ENCODE peak calls at places on chromosomes 4 and X, in five cellular contexts. W is OCI-LY7, M is esophagus muscularis mucosa, S is lung, H is SJSA1. U is an unnamed sample.
A peak's percentile ranks its signal among the peaks of the same experiment; 100 is the strongest.

GRCh38 chr4:74752798-74753197 is 41.5 kb downstream of the BTC start:
- DNase-seq in M (no peak), W (no peak), S (no peak), H (no peak), U (no peak)

GRCh38 chrX:19799319-19800182 is 87.8 kb downstream of the SH3KBP1 start:
- DNase-seq in M (no peak), W (peak; percentile 61), H (no peak), S (no peak), U (no peak)

GRCh38 chr4:181821039-181822004 is 421.9 kb upstream of the TENM3 start:
- DNase-seq in H (no peak), W (no peak), M (no peak), S (no peak), U (peak; percentile 22)

GRCh38 chr4:169612869-169613859 is 781 bp upstream of the NEK1 start:
- DNase-seq in M (peak; percentile 92), H (peak; percentile 67), S (peak; percentile 74), W (peak; percentile 82), U (peak; percentile 88)

GRCh38 chr4:110020139-110020538 is 107.5 kb downstream of the EGF start:
- DNase-seq in W (no peak), H (no peak), M (peak; percentile 45), S (no peak), U (peak; percentile 65)

GRCh38 chrX:101408530-101408836 is 461 bp downstream of the HNRNPH2 start:
- DNase-seq in S (no peak), W (no peak), M (no peak), H (no peak), U (no peak)

GRCh38 chr4:6773106-6773505 is 9.4 kb upstream of the KIAA0232 start:
- DNase-seq in S (no peak), W (no peak), H (no peak), M (no peak), U (no peak)

GRCh38 chrX:56728752-56729151 is 291 bp upstream of the NBDY start:
- DNase-seq in S (no peak), H (no peak), M (no peak), W (peak; percentile 43), U (peak; percentile 71)

GRCh38 chr4:15956179-15956850 is 6.7 kb downstream of the FGFBP2 start:
- DNase-seq in H (peak; percentile 63), S (peak; percentile 89), W (peak; percentile 82), M (no peak), U (peak; percentile 51)

GRCh38 chrX:100296183-100296753 is 113.8 kb downstream of the PCDH19 start:
- DNase-seq in W (no peak), S (no peak), H (no peak), M (no peak), U (no peak)

GRCh38 chrX:69277961-69278795 is 112.9 kb upstream of the PJA1 start:
- DNase-seq in S (no peak), M (no peak), H (no peak), W (no peak), U (peak; percentile 93)

GRCh38 chr4:142700521-142700920 is 145.6 kb downstream of the INPP4B start:
- DNase-seq in M (no peak), W (no peak), S (no peak), H (no peak), U (no peak)

GRCh38 chrX:140165849-140166248 is 200.5 kb upstream of the CXorf66 start:
- DNase-seq in H (no peak), W (no peak), S (no peak), M (no peak), U (no peak)

GRCh38 chr4:1250527-1250812 is 1.5 kb upstream of the CTBP1 start:
- DNase-seq in S (no peak), W (no peak), H (no peak), M (no peak), U (no peak)

GRCh38 chr4:125432078-125432477 is 117.3 kb downstream of the FAT4 start:
- DNase-seq in M (no peak), S (no peak), W (no peak), H (no peak), U (peak; percentile 13)

GRCh38 chr4:94690851-94691254 is 66.9 kb upstream of the BMPR1B start:
- DNase-seq in M (no peak), S (no peak), W (no peak), H (no peak), U (no peak)

GRCh38 chr4:143251781-143252180 is 67.1 kb downstream of the USP38 start:
- DNase-seq in M (no peak), W (no peak), H (no peak), S (no peak), U (no peak)

GRCh38 chr4:23648846-23649596 is 240.8 kb downstream of the PPARGC1A start:
- DNase-seq in M (no peak), H (no peak), S (no peak), W (no peak), U (no peak)

GRCh38 chrX:23756165-23756564 is 13.1 kb upstream of the ACOT9 start:
- DNase-seq in S (peak; percentile 62), W (peak; percentile 73), H (peak; percentile 48), M (no peak), U (peak; percentile 59)

GRCh38 chrX:7889680-7890079 is 37.5 kb downstream of the PNPLA4 start:
- DNase-seq in H (no peak), W (no peak), S (no peak), M (no peak), U (no peak)

GRCh38 chrX:48713847-48714246 is 17.3 kb downstream of the SUV39H1 start:
- DNase-seq in S (no peak), W (no peak), M (no peak), H (no peak), U (no peak)

GRCh38 chr4:184762100-184762499 is 28.2 kb upstream of the CENPU start:
- DNase-seq in W (peak; percentile 12), M (no peak), S (no peak), H (no peak), U (no peak)

DNA sequence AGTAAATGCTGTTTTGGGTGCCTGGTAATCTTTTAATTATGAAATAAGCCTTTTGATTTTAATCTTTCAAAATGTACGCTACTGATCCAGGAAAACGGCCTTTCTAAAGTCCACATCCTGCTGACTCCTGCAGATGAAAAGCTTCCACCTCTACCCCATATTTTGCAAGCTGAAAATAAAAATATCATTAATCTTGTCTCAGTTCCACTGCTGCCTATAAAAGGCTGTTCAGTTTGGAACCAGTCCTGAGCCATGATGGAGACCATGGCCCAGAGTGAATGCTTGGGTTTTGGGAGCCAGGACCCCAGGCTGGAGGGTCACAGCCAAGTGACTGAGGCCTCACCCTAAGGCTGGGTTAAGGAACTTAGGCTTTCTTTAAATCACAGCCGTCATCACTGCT is 110.8 kb downstream of the AFF1 start:
- DNase-seq in S (no peak), W (no peak), M (peak; percentile 70), H (no peak), U (no peak)
- H3K36me3 ChIP-seq in S (peaks cover 9% of the 10 kb centered on the region), W (peaks cover 30% of the 10 kb centered on the region), M (peaks cover 16% of the 10 kb centered on the region), H (peaks cover 28% of the 10 kb centered on the region), U (peaks cover 5% of the 10 kb centered on the region)

DNA sequence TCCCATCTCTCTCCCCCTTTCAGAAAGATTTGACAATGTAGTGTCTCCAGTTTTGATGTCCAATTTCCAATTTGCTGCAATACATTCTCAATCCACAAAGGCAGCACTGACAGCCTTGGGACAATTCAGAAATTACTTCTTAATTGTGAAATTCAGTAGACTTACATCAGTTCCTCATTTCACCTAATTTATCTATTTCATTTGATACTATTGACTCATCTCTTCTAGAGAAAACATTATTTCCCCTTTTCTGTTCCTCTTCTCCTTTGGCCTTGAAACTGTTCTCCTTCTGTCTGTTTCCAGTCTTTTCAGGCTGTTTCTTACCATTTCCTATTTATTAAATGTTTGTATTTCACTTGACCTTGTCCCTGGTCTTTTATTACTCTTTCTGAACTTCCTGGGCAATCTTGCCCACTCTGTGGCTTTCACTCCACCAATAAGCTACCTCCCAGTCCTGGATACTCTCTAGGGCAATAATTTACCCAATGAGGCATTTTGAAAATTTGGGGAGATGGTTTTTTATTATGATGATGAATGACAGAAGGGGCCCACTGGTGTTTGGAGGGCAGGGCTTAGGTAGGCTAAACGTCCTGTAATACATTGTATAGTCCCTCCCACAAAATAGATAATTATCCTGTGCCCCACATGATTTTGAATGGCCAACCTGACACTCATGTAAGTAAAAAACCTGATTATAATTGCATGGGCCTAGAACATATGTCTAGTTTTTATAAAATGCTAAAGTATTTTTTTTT is 498.0 kb upstream of the BOD1L1 start:
- DNase-seq in W (peak; percentile 0), M (no peak), S (no peak), H (no peak), U (no peak)
- H3K9me3 ChIP-seq in W (no peaks in the 10 kb centered on the region), M (no peaks in the 10 kb centered on the region), S (peaks cover 2% of the 10 kb centered on the region), H (no peaks in the 10 kb centered on the region), U (no peaks in the 10 kb centered on the region)

GRCh38 chr4:152983774-152984411 is 47.8 kb downstream of the FHDC1 start:
- DNase-seq in H (no peak), M (no peak), W (no peak), S (no peak), U (no peak)
- H3K4me1 ChIP-seq in H (peaks cover 8% of the 10 kb centered on the region), M (no peaks in the 10 kb centered on the region), W (no peaks in the 10 kb centered on the region), S (no peaks in the 10 kb centered on the region), U (no peaks in the 10 kb centered on the region)

DNA sequence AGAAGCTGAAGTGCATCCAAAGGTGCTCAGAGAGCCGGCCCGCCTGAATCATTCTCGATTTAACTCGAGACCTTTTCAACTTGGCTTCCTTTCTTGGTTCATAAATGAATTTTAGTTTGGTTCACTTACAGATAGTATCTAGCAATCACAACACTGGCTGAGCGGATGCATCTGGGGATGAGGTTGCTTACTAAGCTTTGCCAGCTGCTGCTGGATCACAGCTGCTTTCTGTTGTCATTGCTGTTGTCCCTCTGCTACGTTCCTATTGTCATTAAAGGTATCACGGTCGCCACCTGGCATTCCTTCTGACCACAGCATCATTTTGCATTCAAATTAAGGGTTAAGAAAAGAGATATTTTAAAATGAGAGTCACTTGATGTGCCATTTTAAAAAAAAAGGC is 115.5 kb downstream of the NFKB1 start:
- DNase-seq in H (no peak), M (no peak), W (peak; percentile 37), S (no peak), U (no peak)
- H3K36me3 ChIP-seq in H (peaks cover 52% of the 10 kb centered on the region), M (peaks cover 55% of the 10 kb centered on the region), W (peaks cover 43% of the 10 kb centered on the region), S (peaks cover 37% of the 10 kb centered on the region), U (peaks cover 3% of the 10 kb centered on the region)

DNA sequence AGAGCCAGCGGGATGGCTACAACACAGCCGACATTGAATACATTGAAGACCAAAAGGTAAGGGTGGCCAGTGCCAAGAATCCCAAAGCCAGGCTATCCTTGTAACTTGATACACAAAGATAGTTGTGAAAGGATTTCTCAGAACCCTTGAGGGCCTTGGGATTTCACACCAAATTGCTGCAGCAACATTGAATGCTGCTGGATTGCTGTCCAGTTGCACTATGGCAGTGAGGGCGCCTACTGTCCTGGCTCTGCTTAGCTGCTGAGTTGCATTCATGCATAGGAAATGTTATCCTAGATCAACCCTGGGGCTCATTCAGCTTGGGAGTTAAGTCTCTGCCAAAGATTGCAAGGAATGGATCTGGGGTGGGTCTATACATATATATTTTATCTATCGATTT is 38.7 kb downstream of the LONRF3 start:
- DNase-seq in S (no peak), H (no peak), M (no peak), W (no peak), U (no peak)
- H3K9me3 ChIP-seq in S (peaks cover 6% of the 10 kb centered on the region), H (no peaks in the 10 kb centered on the region), M (no peaks in the 10 kb centered on the region), W (no peaks in the 10 kb centered on the region), U (no peaks in the 10 kb centered on the region)

DNA sequence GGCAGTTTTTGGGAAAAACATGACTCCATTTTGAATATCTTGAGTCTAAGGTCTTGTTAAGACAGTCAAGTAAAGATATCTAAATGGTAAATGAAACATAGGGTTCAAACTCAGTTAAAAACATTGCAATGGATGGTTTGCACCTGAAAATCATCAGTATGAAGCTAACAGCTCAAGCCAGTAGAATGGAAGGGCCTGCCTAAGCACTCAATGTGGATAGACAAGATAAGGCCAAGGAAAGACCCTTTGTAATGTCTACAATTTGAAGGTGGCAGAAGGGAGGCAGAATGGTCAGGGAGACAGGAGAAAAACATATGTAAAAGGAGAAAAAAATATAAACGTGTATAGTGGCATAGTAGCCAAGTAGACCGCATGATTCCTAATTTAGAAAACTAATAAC is 78.2 kb downstream of the REELD1 start:
- DNase-seq in S (no peak), H (no peak), M (no peak), W (no peak), U (no peak)
- H3K4me1 ChIP-seq in S (no peaks in the 10 kb centered on the region), H (no peaks in the 10 kb centered on the region), M (no peaks in the 10 kb centered on the region), W (no peaks in the 10 kb centered on the region), U (peaks cover 5% of the 10 kb centered on the region)

U was measured in HAP-1.